ENCODE peak calls at places on chromosomes 1 and 21, in seven cellular contexts. One of them, this sample, is unnamed.

GRCh38 chr1:205518616-205519540 is 14.4 kb downstream of the CDK18 start:
- DNase-seq in COR-L47: peak
- DNase-seq in endothelial cell of umbilical vein: no peak
- DNase-seq in esophagus squamous epithelium: no peak
- DNase-seq in caudate nucleus: peak
- DNase-seq in uterus: no peak
- DNase-seq in left cardiac atrium: no peak
- DNase-seq in this sample: no peak

GRCh38 chr21:36235058-36235582 is 78.5 kb downstream of the DOP1B start:
- DNase-seq in esophagus squamous epithelium: no peak
- DNase-seq in uterus: no peak
- DNase-seq in COR-L47: no peak
- DNase-seq in left cardiac atrium: no peak
- DNase-seq in caudate nucleus: no peak
- DNase-seq in endothelial cell of umbilical vein: no peak
- DNase-seq in this sample: no peak

GRCh38 chr1:56410405-56410804 is 169.0 kb downstream of the PLPP3 start:
- DNase-seq in caudate nucleus: no peak
- DNase-seq in esophagus squamous epithelium: no peak
- DNase-seq in COR-L47: no peak
- DNase-seq in endothelial cell of umbilical vein: no peak
- DNase-seq in left cardiac atrium: no peak
- DNase-seq in uterus: no peak
- DNase-seq in this sample: no peak

GRCh38 chr1:151846062-151846568 is 6.5 kb upstream of the C2CD4D start:
- DNase-seq in endothelial cell of umbilical vein: peak
- DNase-seq in uterus: no peak
- DNase-seq in esophagus squamous epithelium: no peak
- DNase-seq in caudate nucleus: no peak
- DNase-seq in COR-L47: no peak
- DNase-seq in left cardiac atrium: no peak
- DNase-seq in this sample: peak

GRCh38 chr1:201051399-201051798 is 27.9 kb upstream of the KIF21B start:
- DNase-seq in COR-L47: no peak
- DNase-seq in esophagus squamous epithelium: no peak
- DNase-seq in caudate nucleus: peak
- DNase-seq in endothelial cell of umbilical vein: no peak
- DNase-seq in uterus: no peak
- DNase-seq in left cardiac atrium: no peak
- DNase-seq in this sample: no peak

GRCh38 chr1:116504308-116505156 is 66.3 kb downstream of the CD58 start:
- DNase-seq in esophagus squamous epithelium: peak
- DNase-seq in endothelial cell of umbilical vein: no peak
- DNase-seq in uterus: no peak
- DNase-seq in caudate nucleus: no peak
- DNase-seq in left cardiac atrium: peak
- DNase-seq in COR-L47: no peak
- DNase-seq in this sample: no peak

GRCh38 chr1:164423136-164423535 is 135.8 kb upstream of the PBX1 start:
- DNase-seq in endothelial cell of umbilical vein: no peak
- DNase-seq in COR-L47: no peak
- DNase-seq in caudate nucleus: no peak
- DNase-seq in left cardiac atrium: no peak
- DNase-seq in esophagus squamous epithelium: no peak
- DNase-seq in uterus: no peak
- DNase-seq in this sample: no peak

GRCh38 chr1:205274041-205274691 is 46.4 kb downstream of the TMCC2 start:
- DNase-seq in uterus: no peak
- DNase-seq in COR-L47: no peak
- DNase-seq in esophagus squamous epithelium: no peak
- DNase-seq in left cardiac atrium: no peak
- DNase-seq in endothelial cell of umbilical vein: no peak
- DNase-seq in caudate nucleus: no peak
- DNase-seq in this sample: no peak

GRCh38 chr1:99735852-99736251 is 30.6 kb downstream of the FRRS1 start:
- DNase-seq in left cardiac atrium: no peak
- DNase-seq in COR-L47: no peak
- DNase-seq in endothelial cell of umbilical vein: no peak
- DNase-seq in caudate nucleus: no peak
- DNase-seq in uterus: no peak
- DNase-seq in esophagus squamous epithelium: no peak
- DNase-seq in this sample: no peak